ENCODE peak calls at places on chromosome 2, in four cellular contexts. G is uterus, D is mesendoderm, B is mammary epithelial cell. L is an unnamed sample.

GRCh38 chr2:237519506-237520245 is 32.6 kb downstream of the MLPH start:
- DNase-seq in G (no peak), D (no peak), B (no peak), L (no peak)

GRCh38 chr2:229572434-229573338 is 141.7 kb downstream of the DNER start:
- DNase-seq in G (no peak), D (no peak), B (no peak), L (no peak)

GRCh38 chr2:217223222-217223930 is 363.5 kb upstream of the TNP1 start:
- DNase-seq in G (no peak), D (no peak), B (peak; percentile 85), L (no peak)

GRCh38 chr2:20673686-20674308 is 6.9 kb downstream of the GDF7 start:
- DNase-seq in G (no peak), D (no peak), B (no peak), L (no peak)

GRCh38 chr2:235029054-235029453 is 77.2 kb downstream of the SH3BP4 start:
- DNase-seq in G (no peak), D (no peak), B (no peak), L (no peak)

GRCh38 chr2:48126180-48126579 is 219.9 kb upstream of the FBXO11 start:
- DNase-seq in G (peak; percentile 82), D (no peak), B (no peak), L (peak; percentile 67)

GRCh38 chr2:98085649-98086048 is 1.3 kb upstream of the VWA3B start:
- DNase-seq in G (no peak), D (no peak), B (no peak), L (no peak)

GRCh38 chr2:69933839-69934613 is 19.1 kb downstream of the MXD1 start:
- DNase-seq in G (no peak), D (no peak), B (peak; percentile 86), L (no peak)

GRCh38 chr2:112626604-112627059 is 19.1 kb upstream of the SLC20A1 start:
- DNase-seq in G (peak; percentile 36), D (peak; percentile 58), B (no peak), L (peak; percentile 88)

GRCh38 chr2:14960686-14961324 is 328.3 kb downstream of the LRATD1 start:
- DNase-seq in G (no peak), D (peak; percentile 26), B (peak; percentile 61), L (no peak)

GRCh38 chr2:151614606-151615306 is 119.5 kb downstream of the NEB start:
- DNase-seq in G (no peak), D (no peak), B (no peak), L (no peak)

GRCh38 chr2:29629495-29629894 is 291.9 kb downstream of the ALK start:
- DNase-seq in G (no peak), D (no peak), B (peak; percentile 12), L (no peak)

GRCh38 chr2:101496279-101496678 is 21.4 kb upstream of the RFX8 start:
- DNase-seq in G (no peak), D (no peak), B (no peak), L (no peak)

GRCh38 chr2:237257471-237257951 is 156.5 kb downstream of the COL6A3 start:
- DNase-seq in G (no peak), D (no peak), B (no peak), L (peak; percentile 63)

GRCh38 chr2:41962912-41963652 is 84.7 kb upstream of the PKDCC start:
- DNase-seq in G (no peak), D (peak; percentile 49), B (no peak), L (no peak)

GRCh38 chr2:110807520-110807919 is 75.1 kb downstream of the ACOXL start:
- DNase-seq in G (no peak), D (no peak), B (no peak), L (no peak)

GRCh38 chr2:85961053-85961452 is 72.3 kb upstream of the ST3GAL5 start:
- DNase-seq in G (no peak), D (no peak), B (no peak), L (no peak)

GRCh38 chr2:45541450-45541849 is 69.6 kb downstream of the SRBD1 start:
- DNase-seq in G (no peak), D (peak; percentile 22), B (no peak), L (no peak)

GRCh38 chr2:10065683-10066055 is 14.5 kb downstream of the CYS1 start:
- DNase-seq in G (no peak), D (no peak), B (no peak), L (no peak)

GRCh38 chr2:46970334-46971288 is 55.0 kb upstream of the MCFD2 start:
- DNase-seq in G (no peak), D (no peak), B (peak; percentile 89), L (peak; percentile 55)

GRCh38 chr2:217741381-217741955 is 261.3 kb downstream of the TNS1 start:
- DNase-seq in G (no peak), D (no peak), B (no peak), L (no peak)

GRCh38 chr2:160741815-160742214 is 248.2 kb upstream of the RBMS1 start:
- DNase-seq in G (no peak), D (no peak), B (no peak), L (no peak)

GRCh38 chr2:132668189-132668833 is 1.7 kb downstream of the LYPD1 start:
- DNase-seq in G (no peak), D (peak; percentile 70), B (no peak), L (no peak)

GRCh38 chr2:72921866-72922265 is 4.5 kb downstream of the EMX1 start:
- DNase-seq in G (no peak), D (no peak), B (no peak), L (no peak)

GRCh38 chr2:8472545-8473361 is 209.1 kb upstream of the ID2 start:
- DNase-seq in G (no peak), D (no peak), B (no peak), L (no peak)
- H3K27me3 ChIP-seq in G (no peaks in the 10 kb centered on the region), D (no peaks in the 10 kb centered on the region), B (no peaks in the 10 kb centered on the region), L (no peaks in the 10 kb centered on the region)

GRCh38 chr2:649461-650342 is 27.5 kb downstream of the TMEM18 start:
- DNase-seq in G (no peak), D (no peak), B (no peak), L (no peak)
- H3K27me3 ChIP-seq in G (no peaks in the 10 kb centered on the region), D (no peaks in the 10 kb centered on the region), B (no peaks in the 10 kb centered on the region), L (no peaks in the 10 kb centered on the region)

DNA sequence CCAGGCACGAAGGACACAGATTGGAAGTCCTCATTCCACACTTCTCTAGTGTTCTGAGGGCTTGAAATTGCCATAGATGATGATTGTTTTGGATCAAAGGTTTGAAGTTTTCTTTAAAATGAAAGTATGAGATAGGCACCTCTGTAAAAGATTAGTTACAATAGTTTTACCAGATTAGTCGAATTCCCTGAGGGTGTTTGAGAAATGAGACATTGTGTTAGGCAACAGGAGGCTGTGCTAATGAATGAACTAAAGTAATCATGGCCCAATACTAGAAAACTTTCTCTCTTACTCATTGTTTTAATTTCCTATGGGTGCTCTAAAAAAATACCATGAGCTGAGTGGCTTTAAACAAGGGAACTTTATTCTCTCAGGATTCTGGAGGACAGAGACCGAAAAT is 421.7 kb downstream of the RNF144A start:
- DNase-seq in G (no peak), D (no peak), B (no peak), L (no peak)
- H3K27me3 ChIP-seq in G (no peaks in the 10 kb centered on the region), D (no peaks in the 10 kb centered on the region), B (no peaks in the 10 kb centered on the region), L (no peaks in the 10 kb centered on the region)

GRCh38 chr2:88870267-88870839 is 178.9 kb downstream of the RPIA start:
- DNase-seq in G (no peak), D (no peak), B (no peak), L (no peak)

GRCh38 chr2:88868861-88869260 is 177.4 kb downstream of the RPIA start:
- DNase-seq in G (no peak), D (no peak), B (no peak), L (no peak)

GRCh38 chr2:88865801-88866353 is 174.4 kb downstream of the RPIA start:
- DNase-seq in G (no peak), D (no peak), B (no peak), L (no peak)

GRCh38 chr2:88871336-88871735 is 179.9 kb downstream of the RPIA start:
- DNase-seq in G (no peak), D (no peak), B (no peak), L (no peak)

GRCh38 chr2:88866756-88867155 is 175.3 kb downstream of the RPIA start:
- DNase-seq in G (no peak), D (no peak), B (no peak), L (no peak)
- H3K27me3 ChIP-seq in G (no peaks in the 10 kb centered on the region), D (no peaks in the 10 kb centered on the region), B (peaks cover 4% of the 10 kb centered on the region), L (no peaks in the 10 kb centered on the region)

GRCh38 chr2:206442854-206443734 is at the start of gene ADAM23:
- DNase-seq in G (peak; percentile 63), D (peak; percentile 80), B (peak; percentile 50), L (peak; percentile 82)

GRCh38 chr2:206435738-206436137 is 7.6 kb upstream of the ADAM23 start:
- DNase-seq in G (no peak), D (no peak), B (no peak), L (no peak)

GRCh38 chr2:206442516-206442853 is 847 bp upstream of the ADAM23 start:
- DNase-seq in G (no peak), D (no peak), B (no peak), L (no peak)

GRCh38 chr2:206433686-206434085 is 9.6 kb upstream of the ADAM23 start:
- DNase-seq in G (no peak), D (no peak), B (no peak), L (no peak)

DNA sequence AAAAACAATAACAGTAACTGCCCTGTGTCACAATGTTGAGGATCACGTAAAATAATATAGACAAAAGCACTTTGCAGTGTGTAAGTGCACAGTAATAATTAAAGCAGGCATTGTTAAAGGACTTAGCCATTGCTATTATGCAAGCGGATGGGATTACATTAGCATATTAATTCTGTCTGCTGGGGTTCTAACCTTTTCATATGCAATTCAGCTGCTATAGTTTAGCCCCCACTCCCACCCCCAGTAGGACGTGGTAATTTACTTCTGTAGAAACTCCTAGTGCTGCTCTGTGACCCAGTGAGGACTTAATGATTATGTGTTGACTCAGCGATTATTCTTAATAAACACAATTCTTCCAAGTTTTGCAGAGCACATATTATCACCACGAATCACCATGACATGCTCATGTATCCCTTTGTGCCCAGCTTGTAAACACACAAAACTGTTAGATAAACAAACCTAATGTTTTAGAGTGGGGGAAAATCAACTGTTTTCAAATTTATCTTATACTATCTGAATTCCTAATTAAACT is 5.1 kb upstream of the ADAM23 start:
- DNase-seq in G (no peak), D (no peak), B (no peak), L (no peak)
- H3K27me3 ChIP-seq in G (no peaks in the 10 kb centered on the region), D (peaks cover 4% of the 10 kb centered on the region), B (peaks cover 30% of the 10 kb centered on the region), L (peaks cover 4% of the 10 kb centered on the region)

DNA sequence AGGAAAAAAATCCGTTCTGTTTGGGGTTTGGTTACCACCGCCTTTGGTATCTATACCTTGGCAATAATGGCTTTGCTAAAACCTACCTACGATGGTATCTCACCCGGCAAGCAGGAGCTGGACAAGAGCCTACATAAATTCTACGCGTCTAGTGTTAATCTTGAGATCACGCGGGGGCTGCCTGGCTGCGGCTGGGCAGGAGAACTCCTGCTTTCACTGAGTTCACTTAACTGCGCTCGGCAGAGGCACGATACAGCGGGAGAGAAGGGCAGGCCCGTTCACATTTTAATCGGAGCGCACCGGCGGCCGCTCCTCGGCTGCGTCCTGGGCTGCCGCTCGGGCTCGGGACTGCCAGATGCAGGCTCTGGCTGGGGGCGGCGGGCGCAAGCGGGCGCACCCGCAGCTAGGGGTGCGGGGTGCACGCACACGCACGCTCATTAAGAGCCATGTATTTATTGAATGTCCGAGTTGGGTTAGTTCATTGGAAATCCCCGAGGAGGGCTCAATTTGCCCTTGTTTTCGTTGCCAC is 1.7 kb upstream of the POU3F3 start:
- DNase-seq in G (no peak), D (peak; percentile 67), B (no peak), L (peak; percentile 28)
- H3K27me3 ChIP-seq in G (peaks cover 14% of the 10 kb centered on the region), D (peaks cover 49% of the 10 kb centered on the region), B (peaks cover 50% of the 10 kb centered on the region), L (peaks cover 5% of the 10 kb centered on the region)

L was measured in right cardiac atrium.